ENCODE peak calls at places on chromosome 2, in four cellular contexts. One of them, this sample, is unnamed.

GRCh38 chr2:26001743-26002341 is 19.5 kb upstream of the KIF3C start:
- DNase-seq in AG10803: peak; percentile 59
- DNase-seq in adrenal gland: peak; percentile 91
- DNase-seq in epithelial cell of esophagus: no peak
- DNase-seq in this sample: no peak

GRCh38 chr2:60556441-60556997 is 3.1 kb upstream of the BCL11A start:
- DNase-seq in AG10803: no peak
- DNase-seq in epithelial cell of esophagus: no peak
- DNase-seq in adrenal gland: no peak
- DNase-seq in this sample: no peak

GRCh38 chr2:192161670-192162290 is 33.0 kb downstream of the TMEFF2 start:
- DNase-seq in adrenal gland: no peak
- DNase-seq in AG10803: no peak
- DNase-seq in epithelial cell of esophagus: no peak
- DNase-seq in this sample: no peak

GRCh38 chr2:61943251-61943650 is 37.8 kb downstream of the COMMD1 start:
- DNase-seq in adrenal gland: no peak
- DNase-seq in epithelial cell of esophagus: no peak
- DNase-seq in AG10803: no peak
- DNase-seq in this sample: no peak

GRCh38 chr2:138003411-138003810 is 39.1 kb downstream of the HNMT start:
- DNase-seq in epithelial cell of esophagus: peak; percentile 10
- DNase-seq in AG10803: no peak
- DNase-seq in adrenal gland: no peak
- DNase-seq in this sample: no peak

GRCh38 chr2:64212801-64213321 is 68.6 kb upstream of the PELI1 start:
- DNase-seq in adrenal gland: no peak
- DNase-seq in AG10803: peak; percentile 8
- DNase-seq in epithelial cell of esophagus: peak; percentile 66
- DNase-seq in this sample: peak; percentile 87

GRCh38 chr2:229133155-229133772 is 137.8 kb downstream of the PID1 start:
- DNase-seq in adrenal gland: no peak
- DNase-seq in epithelial cell of esophagus: peak; percentile 77
- DNase-seq in AG10803: peak; percentile 45
- DNase-seq in this sample: peak; percentile 65

GRCh38 chr2:156437272-156437671 is 1.1 kb downstream of the GPD2 start:
- DNase-seq in AG10803: peak; percentile 67
- DNase-seq in epithelial cell of esophagus: peak; percentile 72
- DNase-seq in adrenal gland: no peak
- DNase-seq in this sample: peak; percentile 77

GRCh38 chr2:105427485-105427884 is 28.6 kb upstream of the FHL2 start:
- DNase-seq in adrenal gland: no peak
- DNase-seq in AG10803: peak; percentile 24
- DNase-seq in epithelial cell of esophagus: no peak
- DNase-seq in this sample: no peak

GRCh38 chr2:152644197-152644873 is 72.9 kb downstream of the PRPF40A start:
- DNase-seq in AG10803: no peak
- DNase-seq in adrenal gland: no peak
- DNase-seq in epithelial cell of esophagus: no peak
- DNase-seq in this sample: no peak

GRCh38 chr2:9002313-9002636 is 1.2 kb downstream of the MBOAT2 start:
- DNase-seq in epithelial cell of esophagus: no peak
- DNase-seq in adrenal gland: no peak
- DNase-seq in AG10803: no peak
- DNase-seq in this sample: peak; percentile 10
- H3K4me3 ChIP-seq in epithelial cell of esophagus: peak overlapping the region; percentile 58
- H3K4me3 ChIP-seq in adrenal gland: no peak overlapping the region
- H3K4me3 ChIP-seq in AG10803: peak overlapping the region; percentile 63
- H3K4me3 ChIP-seq in this sample: peak overlapping the region; percentile 74

DNA sequence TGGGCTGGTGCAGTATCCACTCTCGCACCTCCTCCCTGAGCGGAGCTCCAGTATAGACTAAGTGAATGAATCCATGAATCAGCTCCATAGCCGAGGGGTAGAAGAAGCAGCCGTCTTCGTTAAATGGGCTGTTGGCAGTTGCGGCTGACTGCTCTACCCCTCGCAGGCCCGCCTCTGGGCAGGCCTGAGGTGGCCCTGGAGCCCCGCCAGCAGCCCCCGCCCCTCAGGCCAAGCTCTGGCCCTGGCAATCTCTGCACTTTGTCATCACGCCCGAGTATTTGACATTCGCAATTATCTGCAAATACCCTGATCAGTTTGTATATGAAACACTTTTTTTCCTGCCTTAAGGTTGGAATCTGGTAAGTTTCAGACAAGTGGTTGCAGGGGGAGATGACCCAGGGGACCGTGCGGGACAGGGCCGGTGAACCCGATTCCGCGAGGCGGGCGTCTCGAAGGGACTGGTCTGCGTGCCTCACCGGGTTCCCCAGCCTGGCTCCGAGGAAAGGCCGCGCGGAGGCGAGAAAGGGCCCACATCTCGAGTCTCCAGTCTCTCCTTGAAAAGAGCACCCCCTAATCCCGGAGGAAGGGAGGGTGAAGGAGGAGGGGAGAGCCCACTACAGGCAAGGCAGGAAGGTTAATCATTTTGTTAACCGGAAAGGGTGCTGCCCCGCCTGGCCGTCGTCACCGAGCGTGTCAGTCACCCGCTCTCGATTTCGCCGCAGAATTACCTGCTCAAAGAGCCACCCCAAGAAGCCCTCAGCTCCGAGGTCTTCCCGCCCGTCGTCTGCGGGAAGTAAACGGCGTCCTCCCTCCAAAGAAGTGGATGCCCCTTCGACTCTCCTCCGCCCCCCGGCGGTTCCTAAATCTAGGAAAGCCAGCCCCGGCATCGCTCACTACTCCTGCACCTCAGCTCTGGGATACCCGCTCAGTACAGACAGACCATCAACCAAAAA is 11.1 kb upstream of the SATB2 start:
- DNase-seq in adrenal gland: no peak
- DNase-seq in AG10803: no peak
- DNase-seq in epithelial cell of esophagus: no peak
- DNase-seq in this sample: no peak
- TF ChIP-seq CTCF in adrenal gland: no peak
- TF ChIP-seq CTCF in AG10803: no peak
- TF ChIP-seq CTCF in epithelial cell of esophagus: no peak
- TF ChIP-seq CTCF in this sample: no peak

DNA sequence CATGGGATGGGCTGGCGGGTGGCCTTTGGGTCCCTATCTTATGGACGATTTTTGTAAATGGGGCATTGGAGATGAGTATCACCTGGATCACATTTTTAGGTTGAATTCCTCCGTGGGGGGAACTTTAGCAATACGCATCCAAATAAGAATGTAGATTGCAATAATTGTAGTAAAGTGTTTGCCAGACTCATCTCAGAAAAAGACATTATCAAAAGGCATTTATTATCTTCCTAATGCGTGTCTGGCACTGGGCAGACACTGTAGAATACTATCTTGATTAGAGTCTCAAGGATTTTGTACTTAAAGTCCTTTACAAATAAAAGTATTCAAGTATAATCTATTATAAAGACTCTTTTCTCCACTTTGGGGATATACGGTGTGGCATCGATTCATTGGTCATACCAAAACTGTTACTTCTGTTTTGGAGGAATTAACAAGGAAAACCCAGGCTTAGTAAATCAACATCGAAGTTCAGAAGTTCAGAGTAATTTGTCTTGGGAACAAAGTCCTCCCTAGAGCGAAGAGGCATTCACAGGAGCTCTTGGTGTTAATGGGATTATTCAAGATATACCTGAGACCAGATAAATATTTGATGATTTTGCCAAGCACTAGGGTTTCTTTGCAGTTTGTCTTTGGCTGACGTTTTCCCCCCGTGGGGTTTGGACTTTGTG is 568 bp upstream of the ACKR3 start:
- DNase-seq in adrenal gland: no peak
- DNase-seq in AG10803: no peak
- DNase-seq in epithelial cell of esophagus: no peak
- DNase-seq in this sample: no peak
- H3K4me3 ChIP-seq in adrenal gland: no peak overlapping the region
- H3K4me3 ChIP-seq in AG10803: peak overlapping the region; percentile 61
- H3K4me3 ChIP-seq in epithelial cell of esophagus: peak overlapping the region; percentile 57
- H3K4me3 ChIP-seq in this sample: no peak overlapping the region

GRCh38 chr2:37648316-37649011 is 23.0 kb downstream of the CDC42EP3 start:
- DNase-seq in adrenal gland: peak; percentile 82
- DNase-seq in epithelial cell of esophagus: no peak
- DNase-seq in AG10803: no peak
- DNase-seq in this sample: no peak
- TF ChIP-seq CTCF in adrenal gland: no peak
- TF ChIP-seq CTCF in epithelial cell of esophagus: no peak
- TF ChIP-seq CTCF in AG10803: peak; percentile 4
- TF ChIP-seq CTCF in this sample: no peak

GRCh38 chr2:232328516-232329460 is 49.8 kb upstream of the ALPP start:
- DNase-seq in epithelial cell of esophagus: no peak
- DNase-seq in AG10803: no peak
- DNase-seq in adrenal gland: no peak
- DNase-seq in this sample: no peak
- H3K4me3 ChIP-seq in epithelial cell of esophagus: no peak overlapping the region
- H3K4me3 ChIP-seq in AG10803: no peak overlapping the region
- H3K4me3 ChIP-seq in adrenal gland: no peak overlapping the region
- H3K4me3 ChIP-seq in this sample: no peak overlapping the region

GRCh38 chr2:217568289-217568985 is 434.4 kb downstream of the TNS1 start:
- DNase-seq in AG10803: peak; percentile 97
- DNase-seq in epithelial cell of esophagus: no peak
- DNase-seq in adrenal gland: no peak
- DNase-seq in this sample: peak; percentile 26

GRCh38 chr2:217570394-217570793 is 432.4 kb downstream of the TNS1 start:
- DNase-seq in adrenal gland: no peak
- DNase-seq in AG10803: no peak
- DNase-seq in epithelial cell of esophagus: no peak
- DNase-seq in this sample: no peak

GRCh38 chr2:217573565-217573964 is 429.2 kb downstream of the TNS1 start:
- DNase-seq in adrenal gland: peak; percentile 58
- DNase-seq in epithelial cell of esophagus: peak; percentile 16
- DNase-seq in AG10803: peak; percentile 36
- DNase-seq in this sample: peak; percentile 75
- TF ChIP-seq CTCF in adrenal gland: peak; percentile 19
- TF ChIP-seq CTCF in epithelial cell of esophagus: no peak
- TF ChIP-seq CTCF in AG10803: peak; percentile 1
- TF ChIP-seq CTCF in this sample: no peak

GRCh38 chr2:146807568-146808168 is 1037.2 kb upstream of the ACVR2A start:
- DNase-seq in AG10803: no peak
- DNase-seq in epithelial cell of esophagus: no peak
- DNase-seq in adrenal gland: no peak
- DNase-seq in this sample: no peak
- H3K4me3 ChIP-seq in AG10803: no peak overlapping the region
- H3K4me3 ChIP-seq in epithelial cell of esophagus: no peak overlapping the region
- H3K4me3 ChIP-seq in adrenal gland: no peak overlapping the region
- H3K4me3 ChIP-seq in this sample: no peak overlapping the region

This sample was measured in fibroblast of villous mesenchyme.